ENCODE peak calls at places on chromosomes 12 and 14, in six cellular contexts. One of them, this sample, is unnamed.

GRCh38 chr14:95445676-95446075 is 70.8 kb downstream of the SYNE3 start:
- DNase-seq in A549: no peak
- DNase-seq in HAP-1: no peak
- DNase-seq in NCI-H748 treated with DMSO at 0.1 percent for 48 hours: no peak
- DNase-seq in germinal center: no peak
- DNase-seq in NCI-H187 treated with DMSO at 0.1 percent for 48 hours: no peak
- DNase-seq in this sample: no peak

GRCh38 chr12:99043319-99043914 is 398.3 kb downstream of the APAF1 start:
- DNase-seq in A549: peak
- DNase-seq in HAP-1: peak
- DNase-seq in NCI-H748 treated with DMSO at 0.1 percent for 48 hours: peak
- DNase-seq in germinal center: peak
- DNase-seq in NCI-H187 treated with DMSO at 0.1 percent for 48 hours: no peak
- DNase-seq in this sample: no peak

GRCh38 chr12:24705741-24706358 is 243.1 kb downstream of the BCAT1 start:
- DNase-seq in A549: no peak
- DNase-seq in HAP-1: no peak
- DNase-seq in NCI-H748 treated with DMSO at 0.1 percent for 48 hours: no peak
- DNase-seq in germinal center: peak
- DNase-seq in NCI-H187 treated with DMSO at 0.1 percent for 48 hours: no peak
- DNase-seq in this sample: no peak

GRCh38 chr12:65998536-65999530 is 131.7 kb downstream of the LLPH start:
- DNase-seq in A549: no peak
- DNase-seq in HAP-1: no peak
- DNase-seq in NCI-H748 treated with DMSO at 0.1 percent for 48 hours: no peak
- DNase-seq in germinal center: no peak
- DNase-seq in NCI-H187 treated with DMSO at 0.1 percent for 48 hours: no peak
- DNase-seq in this sample: no peak

GRCh38 chr12:120292411-120292660 is 633 bp upstream of the RNU4-2 start:
- DNase-seq in A549: no peak
- DNase-seq in HAP-1: no peak
- DNase-seq in NCI-H748 treated with DMSO at 0.1 percent for 48 hours: no peak
- DNase-seq in germinal center: no peak
- DNase-seq in NCI-H187 treated with DMSO at 0.1 percent for 48 hours: no peak
- DNase-seq in this sample: no peak

GRCh38 chr14:104747876-104748275 is 5.1 kb upstream of the SIVA1 start:
- DNase-seq in A549: no peak
- DNase-seq in HAP-1: no peak
- DNase-seq in NCI-H748 treated with DMSO at 0.1 percent for 48 hours: no peak
- DNase-seq in germinal center: no peak
- DNase-seq in NCI-H187 treated with DMSO at 0.1 percent for 48 hours: no peak
- DNase-seq in this sample: no peak

GRCh38 chr12:6049992-6050391 is 74.5 kb downstream of the VWF start:
- DNase-seq in A549: no peak
- DNase-seq in HAP-1: no peak
- DNase-seq in NCI-H748 treated with DMSO at 0.1 percent for 48 hours: no peak
- DNase-seq in germinal center: no peak
- DNase-seq in NCI-H187 treated with DMSO at 0.1 percent for 48 hours: no peak
- DNase-seq in this sample: no peak

GRCh38 chr12:570237-570925 is 92.9 kb downstream of the NINJ2 start:
- DNase-seq in A549: peak
- DNase-seq in HAP-1: peak
- DNase-seq in NCI-H748 treated with DMSO at 0.1 percent for 48 hours: no peak
- DNase-seq in germinal center: no peak
- DNase-seq in NCI-H187 treated with DMSO at 0.1 percent for 48 hours: no peak
- DNase-seq in this sample: no peak

GRCh38 chr12:72315858-72316257 is 43.7 kb downstream of the TRHDE start:
- DNase-seq in A549: no peak
- DNase-seq in HAP-1: no peak
- DNase-seq in NCI-H748 treated with DMSO at 0.1 percent for 48 hours: no peak
- DNase-seq in germinal center: no peak
- DNase-seq in NCI-H187 treated with DMSO at 0.1 percent for 48 hours: no peak
- DNase-seq in this sample: no peak

GRCh38 chr14:92877757-92878431 is 45.1 kb upstream of the CHGA start:
- DNase-seq in A549: no peak
- DNase-seq in HAP-1: no peak
- DNase-seq in NCI-H748 treated with DMSO at 0.1 percent for 48 hours: no peak
- DNase-seq in germinal center: no peak
- DNase-seq in NCI-H187 treated with DMSO at 0.1 percent for 48 hours: no peak
- DNase-seq in this sample: no peak

GRCh38 chr14:90168425-90169105 is 87.8 kb upstream of the PSMC1 start:
- DNase-seq in A549: no peak
- DNase-seq in HAP-1: no peak
- DNase-seq in NCI-H748 treated with DMSO at 0.1 percent for 48 hours: no peak
- DNase-seq in germinal center: no peak
- DNase-seq in NCI-H187 treated with DMSO at 0.1 percent for 48 hours: no peak
- DNase-seq in this sample: no peak

GRCh38 chr12:122111070-122111750 is 32.7 kb downstream of the MLXIP start:
- DNase-seq in A549: no peak
- DNase-seq in HAP-1: no peak
- DNase-seq in NCI-H748 treated with DMSO at 0.1 percent for 48 hours: no peak
- DNase-seq in germinal center: no peak
- DNase-seq in NCI-H187 treated with DMSO at 0.1 percent for 48 hours: peak
- DNase-seq in this sample: peak

GRCh38 chr12:30719060-30719459 is 23.4 kb upstream of the IPO8 start:
- DNase-seq in A549: no peak
- DNase-seq in HAP-1: no peak
- DNase-seq in NCI-H748 treated with DMSO at 0.1 percent for 48 hours: no peak
- DNase-seq in germinal center: no peak
- DNase-seq in NCI-H187 treated with DMSO at 0.1 percent for 48 hours: no peak
- DNase-seq in this sample: no peak

GRCh38 chr12:122994140-122994675 is 13.7 kb downstream of the ARL6IP4 start:
- DNase-seq in A549: no peak
- DNase-seq in HAP-1: no peak
- DNase-seq in NCI-H748 treated with DMSO at 0.1 percent for 48 hours: no peak
- DNase-seq in germinal center: no peak
- DNase-seq in NCI-H187 treated with DMSO at 0.1 percent for 48 hours: no peak
- DNase-seq in this sample: no peak

GRCh38 chr12:89565002-89565401 is 39.2 kb upstream of the POC1B start:
- DNase-seq in A549: no peak
- DNase-seq in HAP-1: no peak
- DNase-seq in NCI-H748 treated with DMSO at 0.1 percent for 48 hours: no peak
- DNase-seq in germinal center: no peak
- DNase-seq in NCI-H187 treated with DMSO at 0.1 percent for 48 hours: no peak
- DNase-seq in this sample: no peak

GRCh38 chr12:132723015-132723763 is 12.5 kb downstream of the PGAM5 start:
- DNase-seq in A549: no peak
- DNase-seq in HAP-1: no peak
- DNase-seq in NCI-H748 treated with DMSO at 0.1 percent for 48 hours: no peak
- DNase-seq in germinal center: no peak
- DNase-seq in NCI-H187 treated with DMSO at 0.1 percent for 48 hours: no peak
- DNase-seq in this sample: no peak

GRCh38 chr12:53098354-53098981 is 1.0 kb downstream of the IGFBP6 start:
- DNase-seq in A549: peak
- DNase-seq in HAP-1: no peak
- DNase-seq in NCI-H748 treated with DMSO at 0.1 percent for 48 hours: no peak
- DNase-seq in germinal center: no peak
- DNase-seq in NCI-H187 treated with DMSO at 0.1 percent for 48 hours: no peak
- DNase-seq in this sample: no peak

GRCh38 chr14:38389666-38390065 is 133.8 kb upstream of the CLEC14A start:
- DNase-seq in A549: no peak
- DNase-seq in HAP-1: no peak
- DNase-seq in NCI-H748 treated with DMSO at 0.1 percent for 48 hours: no peak
- DNase-seq in germinal center: no peak
- DNase-seq in NCI-H187 treated with DMSO at 0.1 percent for 48 hours: no peak
- DNase-seq in this sample: no peak

GRCh38 chr12:50220357-50221061 is 53.3 kb upstream of the CERS5 start:
- DNase-seq in A549: peak
- DNase-seq in HAP-1: peak
- DNase-seq in NCI-H748 treated with DMSO at 0.1 percent for 48 hours: no peak
- DNase-seq in germinal center: no peak
- DNase-seq in NCI-H187 treated with DMSO at 0.1 percent for 48 hours: no peak
- DNase-seq in this sample: no peak

GRCh38 chr14:68471964-68472508 is 320.8 kb downstream of the ZFP36L1 start:
- DNase-seq in A549: no peak
- DNase-seq in HAP-1: no peak
- DNase-seq in NCI-H748 treated with DMSO at 0.1 percent for 48 hours: no peak
- DNase-seq in germinal center: no peak
- DNase-seq in NCI-H187 treated with DMSO at 0.1 percent for 48 hours: no peak
- DNase-seq in this sample: peak

GRCh38 chr14:58430156-58430555 is 2.6 kb downstream of the KIAA0586 start:
- DNase-seq in A549: no peak
- DNase-seq in HAP-1: no peak
- DNase-seq in NCI-H748 treated with DMSO at 0.1 percent for 48 hours: no peak
- DNase-seq in germinal center: no peak
- DNase-seq in NCI-H187 treated with DMSO at 0.1 percent for 48 hours: no peak
- DNase-seq in this sample: no peak

GRCh38 chr12:44000309-44000952 is 164.6 kb downstream of the TMEM117 start:
- DNase-seq in A549: peak
- DNase-seq in HAP-1: peak
- DNase-seq in NCI-H748 treated with DMSO at 0.1 percent for 48 hours: no peak
- DNase-seq in germinal center: peak
- DNase-seq in NCI-H187 treated with DMSO at 0.1 percent for 48 hours: peak
- DNase-seq in this sample: no peak

GRCh38 chr14:66087231-66087630 is 398.9 kb upstream of the CCDC196 start:
- DNase-seq in A549: no peak
- DNase-seq in HAP-1: no peak
- DNase-seq in NCI-H748 treated with DMSO at 0.1 percent for 48 hours: no peak
- DNase-seq in germinal center: no peak
- DNase-seq in NCI-H187 treated with DMSO at 0.1 percent for 48 hours: no peak
- DNase-seq in this sample: no peak

GRCh38 chr12:124790650-124791400 is 72.8 kb downstream of the SCARB1 start:
- DNase-seq in A549: no peak
- DNase-seq in HAP-1: no peak
- DNase-seq in NCI-H748 treated with DMSO at 0.1 percent for 48 hours: no peak
- DNase-seq in germinal center: no peak
- DNase-seq in NCI-H187 treated with DMSO at 0.1 percent for 48 hours: peak
- DNase-seq in this sample: no peak